ENCODE peak calls at places on chromosomes 5 and 9, in nine cellular contexts. S is naive thymus-derived CD4-positive, alpha-beta T cell; Q is CD8-positive, alpha-beta memory T cell; P is caudate nucleus; U is CD4-positive, alpha-beta memory T cell; F is heart right ventricle; D is Karpas-422; K is uterus; L is GM23248. R is an unnamed sample.
A peak's percentile ranks its signal among the peaks of the same experiment; 100 is the strongest.

GRCh38 chr5:151886741-151887261 is 37.9 kb downstream of the GLRA1 start:
- DNase-seq in S (no peak), Q (no peak), P (no peak), U (no peak), F (no peak), D (no peak), K (no peak), L (no peak), R (no peak)

GRCh38 chr9:77802512-77803293 is 154.6 kb upstream of the GNA14 start:
- DNase-seq in S (no peak), Q (no peak), P (no peak), U (no peak), F (no peak), D (no peak), K (no peak), L (no peak), R (no peak)

GRCh38 chr9:76415731-76416130 is 21.5 kb upstream of the RFK start:
- DNase-seq in S (no peak), Q (no peak), P (no peak), U (no peak), F (no peak), D (no peak), K (no peak), L (no peak), R (no peak)

GRCh38 chr9:104107799-104108198 is 13.7 kb downstream of the SMC2 start:
- DNase-seq in S (no peak), Q (no peak), P (no peak), U (no peak), F (no peak), D (no peak), K (no peak), L (no peak), R (no peak)

GRCh38 chr9:121895836-121896544 is 197.1 kb downstream of the TTLL11 start:
- DNase-seq in S (no peak), Q (no peak), P (no peak), U (no peak), F (peak; percentile 24), D (no peak), K (peak; percentile 83), L (no peak), R (no peak)

GRCh38 chr9:130308081-130308571 is 42.6 kb downstream of the HMCN2 start:
- DNase-seq in S (no peak), Q (no peak), P (no peak), U (no peak), F (no peak), D (no peak), K (no peak), L (no peak), R (no peak)

GRCh38 chr9:98121096-98121495 is 2.1 kb upstream of the TRIM14 start:
- DNase-seq in S (no peak), Q (no peak), P (no peak), U (peak; percentile 30), F (no peak), D (no peak), K (no peak), L (peak; percentile 58), R (no peak)

GRCh38 chr5:1687301-1687970 is 112.2 kb downstream of the MRPL36 start:
- DNase-seq in S (no peak), Q (no peak), P (no peak), U (no peak), F (no peak), D (no peak), K (no peak), L (no peak), R (no peak)

GRCh38 chr9:96638606-96639364 is 16.3 kb downstream of the PRXL2C start:
- DNase-seq in S (no peak), Q (no peak), P (no peak), U (no peak), F (no peak), D (no peak), K (no peak), L (peak; percentile 38), R (no peak)

GRCh38 chr9:38062498-38063362 is 6.3 kb downstream of the SHB start:
- DNase-seq in S (no peak), Q (no peak), P (no peak), U (no peak), F (no peak), D (peak; percentile 69), K (no peak), L (peak; percentile 77), R (no peak)
- H3K27ac ChIP-seq in S (no peak overlapping the region), Q (no peak overlapping the region), P (no peak overlapping the region), U (no peak overlapping the region), F (peak overlapping the region; percentile 98), D (peak overlapping the region; percentile 96), K (no peak overlapping the region), L (no peak overlapping the region), R (peak overlapping the region; percentile 9)

DNA sequence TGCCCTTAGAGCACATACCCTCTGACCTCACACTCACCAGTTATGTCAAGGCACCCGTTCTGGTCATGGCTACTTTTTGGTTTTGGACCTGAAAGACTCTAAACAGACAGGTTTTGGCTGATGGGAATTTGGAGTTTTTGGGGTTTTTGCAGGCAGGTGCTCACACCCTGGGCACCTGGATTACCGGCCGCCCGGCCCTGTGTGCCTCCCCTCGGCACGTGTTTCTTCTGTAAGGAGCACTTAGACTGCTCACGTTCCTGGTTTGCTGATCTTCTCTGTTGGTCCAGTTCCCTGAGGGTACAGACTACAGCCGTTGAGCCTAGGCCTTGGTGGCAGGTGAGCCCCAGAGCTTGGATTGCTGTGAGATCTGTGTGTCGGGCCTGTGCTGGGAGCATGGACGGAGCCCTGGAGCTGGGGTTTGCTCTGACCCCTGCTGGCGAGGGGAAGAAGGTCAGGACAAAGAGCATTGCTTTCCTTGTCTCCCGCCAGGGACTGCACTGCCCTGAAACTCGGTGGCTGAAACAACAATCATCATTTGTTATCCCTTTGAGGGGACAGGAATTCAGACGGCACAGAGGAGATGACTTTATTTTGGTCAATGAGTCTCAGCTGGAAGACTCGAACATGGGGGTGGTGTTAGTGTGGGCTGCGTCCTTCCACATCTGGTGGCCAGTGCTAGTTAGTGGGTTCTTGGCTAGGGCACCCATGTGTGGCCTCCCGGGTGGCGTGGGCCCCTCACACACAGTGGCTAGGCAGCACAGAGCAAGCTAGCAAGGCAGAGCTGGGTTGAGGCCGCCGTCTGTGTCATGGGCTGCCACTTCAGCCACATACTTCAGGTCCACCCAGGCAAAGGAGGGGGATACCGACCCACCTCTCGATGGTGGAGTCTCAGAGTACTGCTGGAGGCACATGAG is 76.4 kb downstream of the EHMT1 start:
- DNase-seq in S (peak; percentile 24), Q (no peak), P (peak; percentile 53), U (no peak), F (peak; percentile 54), D (peak; percentile 56), K (peak; percentile 35), L (peak; percentile 38), R (no peak)
- H3K27ac ChIP-seq in S (no peak overlapping the region), Q (no peak overlapping the region), P (peak overlapping the region; percentile 25), U (no peak overlapping the region), F (no peak overlapping the region), D (no peak overlapping the region), K (no peak overlapping the region), L (no peak overlapping the region), R (no peak overlapping the region)

GRCh38 chr5:142872217-142872616 is 102.0 kb downstream of the ARHGAP26 start:
- DNase-seq in S (no peak), Q (no peak), P (no peak), U (no peak), F (no peak), D (no peak), K (no peak), L (no peak), R (no peak)
- H3K27ac ChIP-seq in S (no peak overlapping the region), Q (no peak overlapping the region), P (peak overlapping the region; percentile 83), U (no peak overlapping the region), F (peak overlapping the region; percentile 73), D (no peak overlapping the region), K (no peak overlapping the region), L (no peak overlapping the region), R (no peak overlapping the region)

DNA sequence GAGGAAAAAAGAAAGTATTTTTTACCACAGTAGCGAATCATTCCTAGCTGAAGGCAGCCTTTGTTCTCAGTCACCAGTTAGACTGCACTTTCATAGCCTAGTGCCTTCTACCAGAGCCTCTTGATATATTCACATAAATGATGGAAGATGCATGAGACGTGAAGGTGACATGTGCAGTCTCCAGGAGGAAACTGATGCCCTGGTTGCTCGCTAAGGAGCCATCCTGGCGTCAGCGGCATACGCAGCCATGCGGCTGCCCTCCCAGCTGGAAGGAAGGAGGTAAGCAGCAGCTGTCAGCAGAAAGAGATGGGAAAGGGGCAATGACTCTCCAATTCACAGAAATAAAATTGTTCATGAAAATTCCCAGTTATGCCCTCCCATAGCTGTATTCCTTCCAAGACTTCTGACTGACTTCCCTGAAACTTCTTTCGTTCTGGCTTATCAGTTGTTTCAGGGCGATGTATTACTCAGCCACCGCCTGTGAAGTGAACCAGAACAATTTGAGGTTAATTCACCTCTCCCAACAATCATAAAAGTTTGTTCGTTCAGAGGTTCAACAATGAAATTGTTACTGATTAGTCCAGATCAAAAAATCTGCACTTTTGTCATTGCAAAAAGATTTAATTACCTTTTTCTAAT is 331.2 kb downstream of the NR2F1-AS1 start:
- DNase-seq in S (no peak), Q (no peak), P (no peak), U (no peak), F (no peak), D (no peak), K (no peak), L (no peak), R (no peak)
- H3K27ac ChIP-seq in S (no peak overlapping the region), Q (no peak overlapping the region), P (no peak overlapping the region), U (no peak overlapping the region), F (peak overlapping the region; percentile 45), D (no peak overlapping the region), K (peak overlapping the region; percentile 86), L (no peak overlapping the region), R (no peak overlapping the region)

GRCh38 chr5:127959152-127959764 is 124.3 kb upstream of the SLC12A2 start:
- DNase-seq in S (no peak), Q (no peak), P (no peak), U (no peak), F (peak; percentile 65), D (no peak), K (peak; percentile 54), L (peak; percentile 81), R (peak; percentile 58)
- H3K27ac ChIP-seq in S (no peak overlapping the region), Q (no peak overlapping the region), P (peak overlapping the region; percentile 18), U (no peak overlapping the region), F (peak overlapping the region; percentile 64), D (peak overlapping the region; percentile 37), K (no peak overlapping the region), L (no peak overlapping the region), R (peak overlapping the region; percentile 17)

GRCh38 chr9:73154760-73155159 is 3.1 kb downstream of the ANXA1 start:
- DNase-seq in S (peak; percentile 36), Q (no peak), P (no peak), U (peak; percentile 76), F (no peak), D (no peak), K (no peak), L (peak; percentile 43), R (no peak)
- H3K27ac ChIP-seq in S (peak overlapping the region; percentile 77), Q (peak overlapping the region; percentile 93), P (no peak overlapping the region), U (peak overlapping the region; percentile 75), F (peak overlapping the region; percentile 85), D (no peak overlapping the region), K (peak overlapping the region; percentile 89), L (peak overlapping the region; percentile 99), R (peak overlapping the region; percentile 92)

R was measured in epithelial cell of prostate.